ENCODE peak calls at places on chromosome 16, in nine cellular contexts. O, K, M, Y, A, R, E, S and W are unnamed samples.

GRCh38 chr16:64627288-64627687 is 494.6 kb downstream of the CDH11 start:
- DNase-seq in A (no peak), O (no peak), M (no peak), S (no peak), Y (no peak), R (no peak), K (peak), E (no peak), W (no peak)

GRCh38 chr16:82598766-82599165 is 28.0 kb upstream of the CDH13 start:
- DNase-seq in S (no peak), E (no peak), R (no peak), M (no peak), A (no peak), K (no peak), Y (no peak), O (no peak), W (no peak)

GRCh38 chr16:3171181-3171854 is 16.7 kb upstream of the OR1F1 start:
- DNase-seq in M (no peak), O (peak), K (no peak), A (no peak), E (no peak), S (no peak), R (no peak), Y (no peak), W (no peak)

GRCh38 chr16:28188085-28188916 is 23.5 kb downstream of the XPO6 start:
- DNase-seq in O (peak), K (peak), R (no peak), M (no peak), Y (no peak), S (no peak), A (no peak), E (no peak), W (no peak)

GRCh38 chr16:19698480-19699465 is 19.3 kb downstream of the KNOP1 start:
- DNase-seq in S (peak), M (no peak), E (no peak), Y (no peak), O (no peak), K (peak), A (no peak), R (no peak), W (no peak)

GRCh38 chr16:88697831-88698693 is 8.1 kb downstream of the RNF166 start:
- DNase-seq in O (no peak), E (no peak), A (no peak), Y (no peak), S (no peak), K (no peak), M (no peak), R (no peak), W (no peak)

GRCh38 chr16:86679490-86679889 is 101.1 kb downstream of the FOXL1 start:
- DNase-seq in R (no peak), O (no peak), Y (no peak), E (no peak), M (no peak), S (no peak), K (no peak), A (no peak), W (no peak)

GRCh38 chr16:73879621-73880020 is 417.0 kb upstream of the PSMD7 start:
- DNase-seq in S (no peak), A (no peak), Y (no peak), E (no peak), K (no peak), R (no peak), M (no peak), O (no peak), W (no peak)

GRCh38 chr16:48561960-48562393 is 48.0 kb downstream of the N4BP1 start:
- DNase-seq in M (no peak), S (peak), Y (no peak), R (no peak), A (no peak), K (peak), O (no peak), E (no peak), W (no peak)

GRCh38 chr16:90032664-90033346 is 13.5 kb upstream of the DBNDD1 start:
- DNase-seq in S (no peak), M (no peak), Y (no peak), K (peak), A (peak), O (no peak), E (no peak), R (no peak), W (no peak)

GRCh38 chr16:27828671-27829070 is 234.8 kb downstream of the GSG1L start:
- DNase-seq in E (no peak), M (no peak), Y (no peak), R (no peak), K (no peak), O (no peak), A (no peak), S (no peak), W (no peak)

GRCh38 chr16:30884760-30885159 is 9.1 kb downstream of the BCL7C start:
- DNase-seq in M (no peak), Y (no peak), O (peak), R (no peak), S (no peak), E (no peak), A (no peak), K (no peak), W (no peak)

GRCh38 chr16:27408602-27409031 is 6.6 kb downstream of the IL21R start:
- DNase-seq in E (no peak), R (no peak), K (no peak), S (no peak), Y (no peak), O (no peak), A (no peak), M (no peak), W (no peak)

GRCh38 chr16:12087901-12088364 is 111.4 kb downstream of the SNX29 start:
- DNase-seq in R (no peak), O (peak), S (no peak), K (no peak), Y (no peak), A (no peak), E (peak), M (peak), W (no peak)

GRCh38 chr16:11996433-11997174 is 20.1 kb downstream of the SNX29 start:
- DNase-seq in K (no peak), Y (no peak), E (no peak), O (no peak), A (no peak), S (peak), R (no peak), M (no peak), W (no peak)

GRCh38 chr16:86363057-86363490 is 147.3 kb upstream of the FOXF1 start:
- DNase-seq in M (no peak), E (peak), S (no peak), O (no peak), R (no peak), A (peak), K (peak), Y (no peak), W (no peak)

GRCh38 chr16:84970447-84971127 is 40.7 kb downstream of the ZDHHC7 start:
- DNase-seq in Y (peak), M (peak), K (peak), O (peak), R (peak), A (peak), E (peak), S (peak), W (peak)

GRCh38 chr16:19138601-19139000 is 24.8 kb downstream of the ITPRIPL2 start:
- DNase-seq in M (peak), A (peak), R (no peak), O (no peak), K (peak), Y (peak), S (peak), E (peak), W (no peak)

GRCh38 chr16:17962726-17963125 is 373.8 kb downstream of the NPIPA8 start:
- DNase-seq in R (no peak), K (no peak), M (no peak), A (no peak), S (no peak), O (no peak), E (no peak), Y (no peak), W (no peak)

GRCh38 chr16:14559809-14560227 is 70.2 kb downstream of the PARN start:
- DNase-seq in R (no peak), K (no peak), Y (peak), M (peak), O (no peak), A (no peak), E (peak), S (peak), W (no peak)

GRCh38 chr16:59459811-59460210 is 725.7 kb upstream of the GOT2 start:
- DNase-seq in K (peak), M (no peak), S (no peak), A (no peak), O (no peak), R (no peak), Y (no peak), E (no peak), W (no peak)

GRCh38 chr16:75433732-75434413 is 570 bp upstream of the CFDP1 start:
- DNase-seq in Y (peak), R (peak), A (peak), E (peak), K (peak), M (no peak), S (peak), O (peak), W (no peak)

GRCh38 chr16:31043898-31044481 is 10.6 kb downstream of the STX4 start:
- DNase-seq in S (no peak), M (no peak), K (no peak), E (no peak), Y (no peak), A (no peak), R (no peak), O (peak), W (no peak)

GRCh38 chr16:89599451-89599858 is 14.0 kb upstream of the DPEP1 start:
- DNase-seq in Y (no peak), E (no peak), O (peak), K (no peak), R (no peak), A (no peak), M (no peak), S (peak), W (no peak)

GRCh38 chr16:86824751-86825310 is 246.5 kb downstream of the FOXL1 start:
- DNase-seq in Y (no peak), K (peak), O (no peak), E (no peak), A (no peak), S (no peak), R (no peak), M (no peak), W (no peak)

GRCh38 chr16:31118223-31119155 is 1.0 kb downstream of the KAT8 start:
- DNase-seq in S (peak), M (no peak), A (no peak), K (peak), Y (no peak), O (no peak), E (no peak), R (no peak), W (no peak)

GRCh38 chr16:84284168-84284722 is 10.4 kb upstream of the WFDC1 start:
- DNase-seq in Y (peak), E (no peak), M (no peak), S (peak), R (no peak), K (no peak), O (no peak), A (no peak), W (no peak)

GRCh38 chr16:54282202-54282922 is 4.2 kb downstream of the IRX3 start:
- DNase-seq in M (peak), A (no peak), Y (peak), S (peak), E (peak), O (peak), K (peak), R (peak), W (peak)
- TF ChIP-seq CTCF in M (peak), A (peak), Y (no peak), S (peak), E (peak), O (peak), K (peak), R (peak), W (peak)

GRCh38 chr16:71843517-71844031 is 2.2 kb upstream of the ATXN1L start:
- DNase-seq in E (no peak), A (no peak), O (no peak), Y (no peak), R (no peak), M (no peak), K (no peak), S (no peak), W (no peak)

GRCh38 chr16:71846443-71846842 is 667 bp downstream of the ATXN1L start:
- DNase-seq in S (peak), K (peak), Y (no peak), R (no peak), O (no peak), E (no peak), A (no peak), M (no peak), W (no peak)

GRCh38 chr16:71848622-71849021 is 2.8 kb downstream of the ATXN1L start:
- DNase-seq in E (no peak), S (no peak), A (no peak), O (no peak), R (no peak), M (no peak), K (no peak), Y (no peak), W (no peak)

GRCh38 chr16:71847096-71847495 is 1.3 kb downstream of the ATXN1L start:
- DNase-seq in M (no peak), S (no peak), Y (no peak), O (no peak), R (no peak), K (no peak), A (no peak), E (no peak), W (no peak)

DNA sequence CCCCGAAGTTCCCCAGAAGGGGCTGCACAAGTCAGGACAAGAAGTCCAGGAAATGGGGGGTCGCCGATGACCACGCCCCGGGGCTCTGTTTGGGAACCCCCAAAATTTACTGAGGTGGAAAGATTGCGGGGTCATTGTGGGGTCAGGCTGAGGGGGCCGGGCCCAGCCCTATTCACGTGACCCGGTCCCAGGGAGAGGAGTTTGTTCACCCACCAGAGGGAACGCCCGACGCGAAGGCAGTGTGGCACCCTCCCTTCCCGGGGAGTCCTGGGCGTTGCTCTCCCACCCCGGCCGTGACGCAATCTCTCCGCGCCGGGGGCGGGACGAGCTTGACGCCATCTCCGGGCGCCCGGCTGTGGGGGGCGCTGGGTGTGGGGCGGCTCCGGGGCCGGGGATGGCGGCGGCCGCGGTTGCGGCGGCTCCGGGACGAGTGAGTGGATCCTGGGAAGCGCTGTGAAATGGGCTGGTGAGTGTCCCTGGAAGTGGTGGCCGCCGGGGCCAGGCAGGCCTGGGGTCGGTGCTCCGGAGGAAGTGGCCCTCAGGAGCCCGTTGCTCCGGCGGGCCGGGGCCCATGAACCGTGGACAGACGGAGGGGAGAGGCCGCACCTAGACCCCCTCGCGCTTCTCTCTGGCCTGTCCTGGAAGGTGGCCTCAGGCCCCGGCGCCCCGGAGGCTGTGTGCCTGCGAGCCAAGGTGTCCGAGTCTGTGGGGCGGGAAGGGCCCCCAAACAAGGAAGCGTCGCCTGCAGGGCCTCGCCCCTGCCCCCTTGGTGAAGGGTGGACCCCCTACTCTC is at the start of gene ATXN1L:
- DNase-seq in M (peak), R (peak), O (peak), Y (peak), E (peak), S (peak), K (peak), A (peak), W (peak)
- TF ChIP-seq CTCF in M (no peak), R (no peak), O (no peak), Y (no peak), E (peak), S (no peak), K (no peak), A (no peak), W (no peak)

DNA sequence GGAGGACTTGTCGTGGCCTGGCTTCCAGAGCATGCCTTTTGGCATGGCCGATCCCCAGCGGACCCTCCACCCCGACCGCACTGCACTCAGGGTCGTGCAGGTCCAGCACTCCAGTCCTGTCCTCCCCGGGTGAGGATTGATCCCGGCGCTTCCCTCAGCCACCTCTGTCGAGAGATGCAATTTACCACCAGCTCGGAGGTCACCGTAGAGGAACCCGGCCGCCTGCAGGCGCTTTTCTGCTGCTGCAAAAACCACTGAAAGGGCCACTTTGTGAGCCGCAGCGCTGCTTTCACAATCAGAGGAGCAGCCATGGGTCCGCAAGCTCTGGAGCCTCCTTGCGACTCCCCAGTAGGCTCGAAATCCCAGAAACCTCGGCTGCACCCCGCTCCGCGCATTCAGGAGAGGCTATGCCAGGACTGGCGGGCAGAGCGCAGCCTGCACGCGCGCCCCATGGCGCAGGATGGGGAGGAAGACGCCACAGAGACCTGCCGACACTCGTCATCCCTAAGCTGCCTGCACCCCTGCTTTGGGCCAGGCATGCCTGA is 134.2 kb downstream of the HS3ST2 start:
- DNase-seq in O (no peak), S (no peak), M (no peak), K (no peak), A (no peak), Y (no peak), E (no peak), R (no peak), W (no peak)
- TF ChIP-seq CTCF in O (no peak), S (no peak), M (no peak), K (no peak), A (no peak), Y (no peak), E (no peak), R (no peak), W (no peak)

GRCh38 chr16:68997564-68997963 is 107.9 kb upstream of the HAS3 start:
- DNase-seq in E (no peak), S (no peak), A (no peak), R (no peak), M (no peak), Y (no peak), O (no peak), K (no peak), W (no peak)

GRCh38 chr16:68993885-68994284 is 111.6 kb upstream of the HAS3 start:
- DNase-seq in Y (no peak), O (no peak), A (peak), E (no peak), S (no peak), K (peak), M (no peak), R (no peak), W (no peak)

GRCh38 chr16:68993421-68993820 is 112.0 kb upstream of the HAS3 start:
- DNase-seq in Y (no peak), M (no peak), R (no peak), S (no peak), O (no peak), K (no peak), A (no peak), E (no peak), W (no peak)

GRCh38 chr16:68994324-68994723 is 111.1 kb upstream of the HAS3 start:
- DNase-seq in O (no peak), R (no peak), Y (no peak), A (no peak), S (no peak), M (no peak), K (no peak), E (no peak), W (no peak)

GRCh38 chr16:68995011-68995504 is 110.4 kb upstream of the HAS3 start:
- DNase-seq in A (no peak), K (peak), O (no peak), E (peak), Y (no peak), M (no peak), R (no peak), S (no peak), W (no peak)
- TF ChIP-seq CTCF in A (peak), K (peak), O (no peak), E (no peak), Y (no peak), M (no peak), R (peak), S (peak), W (peak)

GRCh38 chr16:51393381-51394005 is 242.4 kb upstream of the SALL1 start:
- DNase-seq in M (no peak), E (no peak), K (no peak), R (no peak), O (no peak), S (no peak), Y (no peak), A (no peak), W (no peak)

GRCh38 chr16:51392651-51393187 is 241.6 kb upstream of the SALL1 start:
- DNase-seq in S (no peak), A (peak), K (peak), O (no peak), R (no peak), Y (no peak), E (no peak), M (no peak), W (no peak)

GRCh38 chr16:51389881-51390280 is 238.8 kb upstream of the SALL1 start:
- DNase-seq in S (no peak), K (no peak), A (no peak), M (no peak), E (no peak), O (no peak), Y (no peak), R (no peak), W (no peak)

GRCh38 chr16:51390877-51391276 is 239.8 kb upstream of the SALL1 start:
- DNase-seq in O (no peak), Y (no peak), E (no peak), K (no peak), A (no peak), S (no peak), R (no peak), M (no peak), W (no peak)

DNA sequence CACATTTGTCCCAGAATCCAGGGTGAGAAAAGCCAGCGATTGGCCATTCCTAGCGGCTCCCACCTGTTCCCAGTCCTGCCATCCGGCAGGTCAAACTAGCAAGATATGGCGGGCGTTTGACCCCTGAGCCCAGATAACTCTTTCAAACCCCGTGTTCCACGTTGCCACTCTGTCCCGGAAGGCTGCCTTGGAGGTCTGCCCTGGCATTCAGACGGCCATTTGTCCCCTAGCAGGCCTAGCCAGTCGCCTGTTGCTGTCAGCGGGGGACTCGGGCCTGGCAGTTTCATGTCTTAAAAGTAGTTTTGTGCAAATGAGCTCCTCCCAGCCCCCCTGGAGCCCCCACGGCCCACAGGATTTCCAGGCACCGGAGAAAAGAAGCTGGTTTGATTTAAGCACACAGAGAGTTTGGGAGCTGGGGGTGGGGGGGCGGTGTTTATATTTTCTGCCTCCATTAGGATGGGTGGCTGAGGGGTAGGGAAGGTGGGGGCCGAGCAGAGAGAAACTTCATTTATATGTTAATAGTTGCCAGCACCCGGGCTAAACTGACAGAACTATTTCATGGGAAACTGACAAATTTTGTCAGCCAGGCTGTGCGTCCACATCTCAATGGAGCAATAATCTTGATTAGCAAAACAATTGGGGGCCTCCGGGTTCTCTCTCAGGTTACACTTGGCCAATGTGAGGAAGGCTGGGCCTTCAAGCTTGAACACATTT is 240.9 kb upstream of the SALL1 start:
- DNase-seq in R (no peak), M (no peak), S (no peak), A (no peak), Y (no peak), K (no peak), O (no peak), E (no peak), W (no peak)
- TF ChIP-seq CTCF in R (no peak), M (no peak), S (no peak), A (no peak), Y (no peak), K (no peak), O (no peak), E (no peak), W (no peak)